ENCODE peak calls at places on chromosomes 16 and 17, in six cellular contexts. E is activated T-helper 1 cell treated with anti-CD3 and anti-CD28 coated beads, Interleukin-2, amount 50 U/mL, for 16 hours; S is body of pancreas; I is NB4; V is Kasumi-1; U is cardiac fibroblast. M is an unnamed sample.

GRCh38 chr17:80559688-80560290 is 15.2 kb downstream of the RPTOR start:
- DNase-seq in E (no peak), S (no peak), I (no peak), V (no peak), U (peak), M (no peak)

GRCh38 chr16:79580465-79581200 is 19.9 kb downstream of the MAF start:
- DNase-seq in E (no peak), S (no peak), I (no peak), V (no peak), U (no peak), M (no peak)

GRCh38 chr16:67277294-67277998 is 1.9 kb upstream of the PLEKHG4 start:
- DNase-seq in E (no peak), S (no peak), I (peak), V (no peak), U (peak), M (no peak)

GRCh38 chr17:42275527-42276358 is 448 bp downstream of the STAT5B start:
- DNase-seq in E (no peak), S (no peak), I (peak), V (peak), U (peak), M (peak)

GRCh38 chr17:73283841-73284282 is 22.2 kb upstream of the CPSF4L start:
- DNase-seq in E (no peak), S (no peak), I (peak), V (peak), U (no peak), M (no peak)

GRCh38 chr16:46822270-46822669 is 8.7 kb downstream of the C16orf87 start:
- DNase-seq in E (no peak), S (no peak), I (no peak), V (no peak), U (peak), M (no peak)

GRCh38 chr16:17607624-17608023 is 136.9 kb upstream of the XYLT1 start:
- DNase-seq in E (no peak), S (no peak), I (no peak), V (no peak), U (no peak), M (no peak)

GRCh38 chr17:43714338-43715149 is 44.0 kb downstream of the SOST start:
- DNase-seq in E (no peak), S (no peak), I (no peak), V (peak), U (no peak), M (no peak)

GRCh38 chr16:77585379-77585778 is 136.9 kb upstream of the NUDT7 start:
- DNase-seq in E (no peak), S (no peak), I (peak), V (no peak), U (peak), M (no peak)

GRCh38 chr16:67415872-67416793 is at the start of gene ZDHHC1:
- DNase-seq in E (no peak), S (peak), I (no peak), V (peak), U (peak), M (peak)

GRCh38 chr17:65191805-65192740 is 54.9 kb downstream of the RGS9 start:
- DNase-seq in E (no peak), S (no peak), I (peak), V (no peak), U (peak), M (no peak)

GRCh38 chr17:5260542-5260941 is 21.5 kb upstream of the RABEP1 start:
- DNase-seq in E (no peak), S (no peak), I (no peak), V (no peak), U (no peak), M (no peak)

GRCh38 chr16:66786551-66786950 is 14.8 kb downstream of the TERB1 start:
- DNase-seq in E (no peak), S (no peak), I (no peak), V (no peak), U (no peak), M (no peak)

GRCh38 chr16:26644912-26645543 is 421.7 kb upstream of the C16orf82 start:
- DNase-seq in E (no peak), S (no peak), I (no peak), V (no peak), U (no peak), M (peak)

GRCh38 chr17:65290616-65291015 is 153.4 kb downstream of the RGS9 start:
- DNase-seq in E (no peak), S (no peak), I (no peak), V (no peak), U (peak), M (no peak)

M was measured in OCI-LY7.